ENCODE peak calls at places on chromosomes 16 and 17, in four cellular contexts. One of them, this sample, is unnamed.

GRCh38 chr16:6146874-6147425 is 1049.4 kb upstream of the EEF2KMT start:
- DNase-seq in T47D: no peak
- DNase-seq in adrenal gland: no peak
- DNase-seq in SJCRH30: no peak
- DNase-seq in this sample: peak

GRCh38 chr17:16222406-16222805 is 5.4 kb downstream of the PIGL start:
- DNase-seq in adrenal gland: no peak
- DNase-seq in T47D: no peak
- DNase-seq in SJCRH30: no peak
- DNase-seq in this sample: no peak

GRCh38 chr16:49854227-49855203 is 1.4 kb downstream of the ZNF423 start:
- DNase-seq in SJCRH30: peak
- DNase-seq in adrenal gland: peak
- DNase-seq in T47D: no peak
- DNase-seq in this sample: no peak

GRCh38 chr16:75264531-75264998 is 13.1 kb upstream of the BCAR1 start:
- DNase-seq in SJCRH30: no peak
- DNase-seq in T47D: no peak
- DNase-seq in adrenal gland: peak
- DNase-seq in this sample: no peak

GRCh38 chr17:75531724-75532090 is 6.2 kb downstream of the LLGL2 start:
- DNase-seq in adrenal gland: no peak
- DNase-seq in T47D: no peak
- DNase-seq in SJCRH30: no peak
- DNase-seq in this sample: no peak

GRCh38 chr16:74601131-74601871 is 5.6 kb downstream of the GLG1 start:
- DNase-seq in SJCRH30: no peak
- DNase-seq in adrenal gland: no peak
- DNase-seq in T47D: no peak
- DNase-seq in this sample: no peak

GRCh38 chr17:50076591-50077235 is 18.4 kb upstream of the PDK2 start:
- DNase-seq in adrenal gland: no peak
- DNase-seq in SJCRH30: peak
- DNase-seq in T47D: no peak
- DNase-seq in this sample: no peak

GRCh38 chr17:45325810-45326209 is 9.0 kb upstream of the MAP3K14 start:
- DNase-seq in adrenal gland: peak
- DNase-seq in T47D: no peak
- DNase-seq in SJCRH30: no peak
- DNase-seq in this sample: no peak

GRCh38 chr17:38420518-38420917 is 7.7 kb upstream of the ARHGAP23 start:
- DNase-seq in adrenal gland: no peak
- DNase-seq in T47D: peak
- DNase-seq in SJCRH30: no peak
- DNase-seq in this sample: no peak

GRCh38 chr16:72073831-72074230 is 10.8 kb downstream of the HPR start:
- DNase-seq in SJCRH30: no peak
- DNase-seq in adrenal gland: peak
- DNase-seq in T47D: no peak
- DNase-seq in this sample: no peak

GRCh38 chr17:83183951-83184506 is 104.6 kb downstream of the METRNL start:
- DNase-seq in T47D: no peak
- DNase-seq in adrenal gland: no peak
- DNase-seq in SJCRH30: no peak
- DNase-seq in this sample: no peak

GRCh38 chr17:21368545-21369246 is 7.5 kb upstream of the KCNJ12 start:
- DNase-seq in SJCRH30: peak
- DNase-seq in adrenal gland: no peak
- DNase-seq in T47D: no peak
- DNase-seq in this sample: no peak

GRCh38 chr17:2945299-2945698 is 118.1 kb downstream of the OR1D5 start:
- DNase-seq in adrenal gland: no peak
- DNase-seq in SJCRH30: no peak
- DNase-seq in T47D: no peak
- DNase-seq in this sample: no peak

GRCh38 chr17:49383048-49383447 is 21.0 kb upstream of the ZNF652 start:
- DNase-seq in SJCRH30: no peak
- DNase-seq in adrenal gland: no peak
- DNase-seq in T47D: no peak
- DNase-seq in this sample: no peak

GRCh38 chr17:69828087-69828486 is 246.9 kb upstream of the KCNJ16 start:
- DNase-seq in adrenal gland: peak
- DNase-seq in SJCRH30: peak
- DNase-seq in T47D: no peak
- DNase-seq in this sample: no peak

GRCh38 chr16:57838161-57838560 is 35.9 kb upstream of the KIFC3 start:
- DNase-seq in T47D: no peak
- DNase-seq in SJCRH30: no peak
- DNase-seq in adrenal gland: no peak
- DNase-seq in this sample: no peak

GRCh38 chr17:81094744-81095607 is 60.0 kb downstream of the BAIAP2 start:
- DNase-seq in SJCRH30: peak
- DNase-seq in adrenal gland: peak
- DNase-seq in T47D: no peak
- DNase-seq in this sample: peak

GRCh38 chr17:43612515-43612914 is 49.2 kb downstream of the MEOX1 start:
- DNase-seq in SJCRH30: no peak
- DNase-seq in adrenal gland: no peak
- DNase-seq in T47D: no peak
- DNase-seq in this sample: no peak

GRCh38 chr16:73171901-73172619 is 124.1 kb upstream of the ZFHX3 start:
- DNase-seq in SJCRH30: no peak
- DNase-seq in T47D: no peak
- DNase-seq in adrenal gland: no peak
- DNase-seq in this sample: no peak

GRCh38 chr16:69293401-69293800 is 17.7 kb upstream of the VPS4A start:
- DNase-seq in SJCRH30: no peak
- DNase-seq in T47D: no peak
- DNase-seq in adrenal gland: no peak
- DNase-seq in this sample: no peak

GRCh38 chr16:14427371-14427948 is 202.6 kb downstream of the PARN start:
- DNase-seq in adrenal gland: no peak
- DNase-seq in SJCRH30: no peak
- DNase-seq in T47D: no peak
- DNase-seq in this sample: no peak

GRCh38 chr16:56997264-56997663 is 7.9 kb downstream of the NLRC5 start:
- DNase-seq in adrenal gland: no peak
- DNase-seq in T47D: no peak
- DNase-seq in SJCRH30: no peak
- DNase-seq in this sample: no peak

GRCh38 chr16:85986931-85987749 is 88.2 kb downstream of the IRF8 start:
- DNase-seq in SJCRH30: peak
- DNase-seq in T47D: no peak
- DNase-seq in adrenal gland: no peak
- DNase-seq in this sample: peak

GRCh38 chr16:28875134-28876015 is 2.9 kb upstream of the ATP2A1 start:
- DNase-seq in SJCRH30: peak
- DNase-seq in T47D: no peak
- DNase-seq in adrenal gland: no peak
- DNase-seq in this sample: no peak

GRCh38 chr17:40886090-40886489 is 1.0 kb upstream of the KRT20 start:
- DNase-seq in SJCRH30: peak
- DNase-seq in T47D: no peak
- DNase-seq in adrenal gland: no peak
- DNase-seq in this sample: no peak

GRCh38 chr17:17495448-17496188 is 577 bp downstream of the RASD1 start:
- DNase-seq in SJCRH30: no peak
- DNase-seq in T47D: no peak
- DNase-seq in adrenal gland: peak
- DNase-seq in this sample: no peak

GRCh38 chr17:9252525-9252924 is 231.2 kb downstream of the NTN1 start:
- DNase-seq in adrenal gland: no peak
- DNase-seq in T47D: no peak
- DNase-seq in SJCRH30: no peak
- DNase-seq in this sample: no peak

GRCh38 chr17:72618018-72618509 is 474.4 kb downstream of the SLC39A11 start:
- DNase-seq in SJCRH30: no peak
- DNase-seq in T47D: peak
- DNase-seq in adrenal gland: no peak
- DNase-seq in this sample: no peak

GRCh38 chr16:68257251-68257905 is 6.9 kb upstream of the SLC7A6 start:
- DNase-seq in T47D: peak
- DNase-seq in adrenal gland: no peak
- DNase-seq in SJCRH30: peak
- DNase-seq in this sample: no peak

GRCh38 chr17:30997270-30997669 is 26.4 kb downstream of the RNF135 start:
- DNase-seq in SJCRH30: no peak
- DNase-seq in adrenal gland: no peak
- DNase-seq in T47D: no peak
- DNase-seq in this sample: no peak

GRCh38 chr17:82013341-82013740 is 9.3 kb downstream of the CENPX start:
- DNase-seq in SJCRH30: peak
- DNase-seq in T47D: no peak
- DNase-seq in adrenal gland: peak
- DNase-seq in this sample: no peak

GRCh38 chr16:797120-797420 is 3.5 kb downstream of the GNG13 start:
- DNase-seq in SJCRH30: peak
- DNase-seq in T47D: peak
- DNase-seq in adrenal gland: no peak
- DNase-seq in this sample: no peak

GRCh38 chr17:77476920-77477805 is 336.4 kb downstream of the SEC14L1 start:
- DNase-seq in SJCRH30: no peak
- DNase-seq in adrenal gland: peak
- DNase-seq in T47D: peak
- DNase-seq in this sample: no peak

GRCh38 chr16:69693916-69694315 is 32.4 kb downstream of the NQO1 start:
- DNase-seq in SJCRH30: no peak
- DNase-seq in T47D: no peak
- DNase-seq in adrenal gland: no peak
- DNase-seq in this sample: no peak

GRCh38 chr17:40726919-40727318 is 23.4 kb upstream of the KRT24 start:
- DNase-seq in adrenal gland: no peak
- DNase-seq in T47D: peak
- DNase-seq in SJCRH30: no peak
- DNase-seq in this sample: no peak

GRCh38 chr17:44976198-44976597 is 8.1 kb upstream of the C1QL1 start:
- DNase-seq in adrenal gland: no peak
- DNase-seq in SJCRH30: no peak
- DNase-seq in T47D: no peak
- DNase-seq in this sample: no peak

GRCh38 chr16:89264800-89265550 is 47.5 kb downstream of the ZNF778 start:
- DNase-seq in T47D: no peak
- DNase-seq in SJCRH30: no peak
- DNase-seq in adrenal gland: no peak
- DNase-seq in this sample: no peak

GRCh38 chr17:78645421-78646295 is 68.5 kb upstream of the DNAH17 start:
- DNase-seq in adrenal gland: peak
- DNase-seq in T47D: no peak
- DNase-seq in SJCRH30: no peak
- DNase-seq in this sample: no peak

GRCh38 chr16:70747703-70748631 is 53.0 kb downstream of the VAC14 start:
- DNase-seq in adrenal gland: peak
- DNase-seq in SJCRH30: peak
- DNase-seq in T47D: no peak
- DNase-seq in this sample: no peak